ENCODE peak calls at places on chromosome 12, in six cellular contexts. R is fibroblast of lung, O is fibroblast of mammary gland, E is A673, X is keratinocyte, A is retinal pigment epithelial cell. K is an unnamed sample.

GRCh38 chr12:91777268-91777997 is 368.2 kb downstream of the BTG1 start:
- DNase-seq in X (peak), R (no peak), O (peak), E (no peak), A (no peak), K (no peak)

GRCh38 chr12:81615031-81615430 is 144.1 kb downstream of the PPFIA2 start:
- DNase-seq in O (peak), X (no peak), E (no peak), R (no peak), A (no peak), K (no peak)

GRCh38 chr12:113297621-113298471 is 37.1 kb downstream of the SLC8B1 start:
- DNase-seq in E (no peak), O (no peak), X (no peak), R (no peak), A (no peak), K (no peak)

GRCh38 chr12:93502802-93503623 is 35.7 kb downstream of the MRPL42 start:
- DNase-seq in X (no peak), R (peak), O (peak), E (peak), A (no peak), K (peak)

GRCh38 chr12:32583535-32583934 is 95.6 kb upstream of the DNM1L start:
- DNase-seq in R (peak), E (peak), A (no peak), X (no peak), O (peak), K (peak)

GRCh38 chr12:91825999-91826398 is 319.6 kb downstream of the BTG1 start:
- DNase-seq in R (no peak), A (no peak), O (no peak), X (no peak), E (no peak), K (no peak)

GRCh38 chr12:114403044-114403689 is 2.8 kb downstream of the TBX5 start:
- DNase-seq in O (peak), E (no peak), R (peak), X (no peak), A (no peak), K (no peak)

GRCh38 chr12:75820848-75821578 is 210.6 kb downstream of the PHLDA1 start:
- DNase-seq in O (peak), X (peak), E (no peak), R (peak), A (peak), K (peak)

GRCh38 chr12:80359703-80360102 is 84.3 kb upstream of the PTPRQ start:
- DNase-seq in A (no peak), O (no peak), E (no peak), X (no peak), R (no peak), K (no peak)

GRCh38 chr12:42698213-42698612 is 108.7 kb upstream of the PRICKLE1 start:
- DNase-seq in R (peak), E (peak), O (peak), A (no peak), X (no peak), K (peak)

GRCh38 chr12:32568241-32568640 is 110.9 kb upstream of the DNM1L start:
- DNase-seq in O (peak), X (peak), R (peak), E (peak), A (peak), K (peak)

GRCh38 chr12:113418213-113418879 is 3.8 kb upstream of the SDSL start:
- DNase-seq in A (peak), R (peak), E (no peak), O (peak), X (no peak), K (peak)

GRCh38 chr12:132178801-132179401 is 34.6 kb downstream of the NOC4L start:
- DNase-seq in R (no peak), A (no peak), E (peak), X (no peak), O (no peak), K (no peak)

GRCh38 chr12:123614531-123614930 is 12.6 kb downstream of the DDX55 start:
- DNase-seq in E (peak), A (no peak), O (peak), R (peak), X (no peak), K (peak)

GRCh38 chr12:54160807-54161480 is 27.8 kb downstream of the SMUG1 start:
- DNase-seq in O (no peak), R (no peak), E (no peak), A (no peak), X (no peak), K (no peak)

GRCh38 chr12:59142175-59142574 is 221.9 kb upstream of the LRIG3 start:
- DNase-seq in A (no peak), E (no peak), X (no peak), R (no peak), O (no peak), K (no peak)

GRCh38 chr12:75848533-75848932 is 183.0 kb downstream of the PHLDA1 start:
- DNase-seq in R (peak), X (no peak), A (no peak), O (no peak), E (peak), K (peak)

GRCh38 chr12:124804011-124804621 is 59.5 kb downstream of the SCARB1 start:
- DNase-seq in A (peak), O (peak), R (peak), E (peak), X (no peak), K (peak)

GRCh38 chr12:29591140-29592020 is 93.9 kb upstream of the OVCH1 start:
- DNase-seq in E (no peak), A (no peak), X (no peak), R (peak), O (peak), K (peak)
- TF ChIP-seq CTCF in E (no peak), A (peak), X (no peak), R (peak), O (peak), K (peak)

DNA sequence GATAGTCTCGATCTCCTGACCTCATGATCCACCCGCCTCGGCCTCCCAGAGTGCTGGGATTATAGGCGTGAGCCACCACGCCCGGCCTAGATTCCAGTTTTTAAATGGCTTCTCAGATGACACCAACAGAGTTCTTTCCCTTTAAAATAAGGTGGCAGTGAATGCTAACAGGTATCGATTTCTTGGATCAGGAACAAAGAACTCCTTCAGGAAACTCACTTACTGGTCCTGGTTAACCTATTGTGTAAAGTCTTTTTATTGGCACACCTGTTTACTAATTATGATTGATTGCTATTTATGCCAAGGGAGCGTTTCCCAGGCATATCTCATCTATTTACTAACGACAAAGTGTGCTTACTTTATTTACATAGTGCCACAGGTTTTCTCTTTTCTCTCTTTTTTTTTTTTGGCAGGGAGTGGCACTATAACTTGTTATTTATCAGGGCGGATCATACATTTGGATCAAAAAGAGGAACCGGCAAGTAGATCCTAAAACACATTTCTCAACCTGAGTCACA is 89.7 kb downstream of the GLT1D1 start:
- DNase-seq in R (no peak), E (no peak), A (no peak), X (no peak), O (no peak), K (no peak)
- H3K4me3 ChIP-seq in R (no peak), E (no peak), A (no peak), X (no peak), O (no peak), K (no peak)

GRCh38 chr12:109934026-109934425 is 34.0 kb downstream of the TCHP start:
- DNase-seq in X (no peak), E (no peak), O (no peak), R (peak), A (no peak), K (peak)
- TF ChIP-seq CTCF in X (no peak), E (peak), O (peak), R (peak), A (peak), K (peak)

GRCh38 chr12:617304-617915 is 45.8 kb downstream of the NINJ2 start:
- DNase-seq in R (peak), X (no peak), A (no peak), E (no peak), O (peak), K (no peak)

GRCh38 chr12:622420-622819 is 40.8 kb downstream of the NINJ2 start:
- DNase-seq in A (no peak), R (no peak), E (no peak), O (no peak), X (no peak), K (no peak)

GRCh38 chr12:619346-619745 is 43.9 kb downstream of the NINJ2 start:
- DNase-seq in O (no peak), E (no peak), X (no peak), A (no peak), R (no peak), K (no peak)

GRCh38 chr12:615620-616019 is 47.6 kb downstream of the NINJ2 start:
- DNase-seq in R (no peak), O (no peak), E (no peak), A (no peak), X (no peak), K (no peak)

GRCh38 chr12:618626-619025 is 44.6 kb downstream of the NINJ2 start:
- DNase-seq in O (no peak), X (no peak), A (no peak), E (no peak), R (no peak), K (no peak)
- H3K4me3 ChIP-seq in O (no peak), X (no peak), A (no peak), E (no peak), R (no peak), K (no peak)

DNA sequence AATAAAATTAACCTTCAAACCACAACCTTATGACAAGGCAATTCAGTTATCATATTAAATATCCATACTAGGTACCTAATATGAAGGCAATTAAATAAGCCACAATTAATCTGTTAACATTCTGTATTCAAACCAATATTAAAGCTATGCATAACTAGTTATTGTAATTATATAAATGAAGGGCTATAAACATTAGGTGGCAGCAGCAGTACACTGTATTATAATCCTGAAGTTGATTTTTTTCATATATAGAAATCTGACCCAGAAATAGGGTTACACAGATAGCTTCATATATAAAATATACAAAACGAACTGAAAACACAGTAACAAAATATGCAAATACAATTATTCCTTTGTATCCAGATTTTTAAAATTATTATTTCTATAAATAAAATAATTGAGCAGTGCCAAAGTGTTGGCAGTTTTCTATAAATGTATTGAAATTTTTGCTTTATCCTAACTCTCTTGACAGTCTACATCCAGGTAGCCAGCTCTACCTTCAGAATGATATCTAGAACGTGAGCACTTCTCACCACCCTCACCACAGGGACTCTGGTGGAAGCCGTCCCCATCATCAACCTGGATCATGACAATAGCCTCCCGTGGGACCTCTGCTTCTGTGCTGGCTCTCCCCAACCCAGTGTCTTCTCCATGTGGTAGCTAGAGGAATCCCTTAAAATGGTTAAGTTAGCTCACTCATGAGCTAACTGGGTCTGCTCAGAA is 136.2 kb downstream of the MED13L start:
- DNase-seq in O (no peak), R (peak), A (no peak), X (no peak), E (peak), K (no peak)
- TF ChIP-seq CTCF in O (peak), R (no peak), A (peak), X (no peak), E (peak), K (no peak)

DNA sequence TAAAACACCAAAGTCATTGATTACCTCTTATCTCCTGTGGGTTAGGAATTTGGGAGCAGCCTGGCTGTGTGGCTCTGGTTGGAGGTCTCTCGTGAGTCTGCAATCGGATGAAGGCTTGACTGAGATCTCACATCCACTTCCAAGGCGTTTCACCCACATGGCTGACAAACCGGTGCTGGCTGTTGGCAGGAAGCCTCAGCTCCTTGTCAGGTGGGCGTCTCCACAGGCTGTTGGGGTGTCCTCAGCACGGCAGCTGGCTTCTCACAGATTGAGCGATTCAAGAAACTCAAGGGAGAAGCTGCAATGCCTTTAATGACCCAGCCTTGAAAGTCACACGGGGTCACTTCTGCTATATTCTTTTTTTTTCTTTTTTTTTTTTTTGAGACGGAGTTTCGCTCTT is 28.6 kb upstream of the CORO1C start:
- DNase-seq in A (no peak), R (no peak), E (no peak), O (no peak), X (no peak), K (no peak)
- H3K4me3 ChIP-seq in A (no peak), R (no peak), E (no peak), O (no peak), X (no peak), K (no peak)

GRCh38 chr12:30047499-30048262 is 263.9 kb upstream of the TMTC1 start:
- DNase-seq in R (peak), E (peak), O (peak), X (no peak), A (peak), K (peak)
- TF ChIP-seq CTCF in R (no peak), E (no peak), O (no peak), X (no peak), A (no peak), K (no peak)